ENCODE peak calls at places on chromosomes 1 and 21, in five cellular contexts. One of them, this sample, is unnamed.

GRCh38 chr1:157580179-157580827 is 17.6 kb downstream of the FCRL4 start:
- DNase-seq in ELF-1: peak; percentile 74
- DNase-seq in choroid plexus epithelial cell: peak; percentile 74
- DNase-seq in colonic mucosa: peak; percentile 49
- DNase-seq in activated T-cell treated with anti-CD3 and anti-CD28 coated beads for 24 hours: no peak
- DNase-seq in this sample: peak; percentile 70

GRCh38 chr1:95018602-95019369 is 54.0 kb downstream of the ALG14 start:
- DNase-seq in activated T-cell treated with anti-CD3 and anti-CD28 coated beads for 24 hours: no peak
- DNase-seq in colonic mucosa: no peak
- DNase-seq in ELF-1: no peak
- DNase-seq in choroid plexus epithelial cell: peak; percentile 38
- DNase-seq in this sample: peak; percentile 29

GRCh38 chr21:44521928-44522752 is 17.9 kb downstream of the KRTAP10-1 start:
- DNase-seq in colonic mucosa: no peak
- DNase-seq in choroid plexus epithelial cell: no peak
- DNase-seq in ELF-1: no peak
- DNase-seq in activated T-cell treated with anti-CD3 and anti-CD28 coated beads for 24 hours: no peak
- DNase-seq in this sample: no peak

GRCh38 chr1:113538225-113538624 is 147.9 kb downstream of the MAGI3 start:
- DNase-seq in ELF-1: no peak
- DNase-seq in choroid plexus epithelial cell: no peak
- DNase-seq in activated T-cell treated with anti-CD3 and anti-CD28 coated beads for 24 hours: no peak
- DNase-seq in colonic mucosa: no peak
- DNase-seq in this sample: peak; percentile 21

GRCh38 chr1:94119796-94120590 is 955 bp downstream of the ABCA4 start:
- DNase-seq in choroid plexus epithelial cell: no peak
- DNase-seq in ELF-1: no peak
- DNase-seq in activated T-cell treated with anti-CD3 and anti-CD28 coated beads for 24 hours: no peak
- DNase-seq in colonic mucosa: no peak
- DNase-seq in this sample: peak; percentile 44

GRCh38 chr1:90591970-90592356 is 125.1 kb downstream of the BARHL2 start:
- DNase-seq in activated T-cell treated with anti-CD3 and anti-CD28 coated beads for 24 hours: no peak
- DNase-seq in choroid plexus epithelial cell: no peak
- DNase-seq in colonic mucosa: no peak
- DNase-seq in ELF-1: peak; percentile 13
- DNase-seq in this sample: no peak

GRCh38 chr1:22132517-22133235 is 10.2 kb downstream of the WNT4 start:
- DNase-seq in colonic mucosa: no peak
- DNase-seq in ELF-1: no peak
- DNase-seq in choroid plexus epithelial cell: peak; percentile 40
- DNase-seq in activated T-cell treated with anti-CD3 and anti-CD28 coated beads for 24 hours: no peak
- DNase-seq in this sample: peak; percentile 58

GRCh38 chr1:154328318-154329151 is 3.2 kb downstream of the ATP8B2 start:
- DNase-seq in colonic mucosa: peak; percentile 83
- DNase-seq in activated T-cell treated with anti-CD3 and anti-CD28 coated beads for 24 hours: peak; percentile 80
- DNase-seq in ELF-1: peak; percentile 62
- DNase-seq in choroid plexus epithelial cell: peak; percentile 59
- DNase-seq in this sample: peak; percentile 63

GRCh38 chr1:95197616-95198252 is 36.3 kb upstream of the RWDD3 start:
- DNase-seq in activated T-cell treated with anti-CD3 and anti-CD28 coated beads for 24 hours: no peak
- DNase-seq in ELF-1: no peak
- DNase-seq in choroid plexus epithelial cell: peak; percentile 41
- DNase-seq in colonic mucosa: no peak
- DNase-seq in this sample: peak; percentile 7

GRCh38 chr1:106113851-106114250 is 942.6 kb upstream of the PRMT6 start:
- DNase-seq in colonic mucosa: no peak
- DNase-seq in ELF-1: no peak
- DNase-seq in choroid plexus epithelial cell: no peak
- DNase-seq in activated T-cell treated with anti-CD3 and anti-CD28 coated beads for 24 hours: no peak
- DNase-seq in this sample: no peak

GRCh38 chr1:10779841-10780240 is 16.6 kb downstream of the CASZ1 start:
- DNase-seq in activated T-cell treated with anti-CD3 and anti-CD28 coated beads for 24 hours: no peak
- DNase-seq in ELF-1: no peak
- DNase-seq in colonic mucosa: peak; percentile 70
- DNase-seq in choroid plexus epithelial cell: no peak
- DNase-seq in this sample: no peak

This sample was measured in fibroblast of pulmonary artery.